ENCODE peak calls at places on chromosomes 13 and 19, in eight cellular contexts. U is neuronal stem cell, C is choroid plexus epithelial cell, V is uterus, Z is mesendoderm, K is foreskin fibroblast, B is tibial nerve, X is fibroblast of mammary gland. E is an unnamed sample.

GRCh38 chr13:93689333-93689732 is 462.7 kb downstream of the GPC6 start:
- DNase-seq in U (no peak), C (no peak), V (no peak), Z (peak; percentile 19), K (peak; percentile 41), B (no peak), X (no peak), E (no peak)

GRCh38 chr19:44653977-44654784 is 10.5 kb downstream of the PVR start:
- DNase-seq in U (peak; percentile 23), C (peak; percentile 63), V (peak; percentile 40), Z (peak; percentile 76), K (peak; percentile 63), B (peak; percentile 68), X (peak; percentile 41), E (peak; percentile 63)

GRCh38 chr19:10915511-10916091 is 12.8 kb downstream of the YIPF2 start:
- DNase-seq in U (no peak), C (peak; percentile 71), V (no peak), Z (no peak), K (peak; percentile 99), B (peak; percentile 25), X (peak; percentile 96), E (no peak)

GRCh38 chr13:21434588-21434987 is 24.5 kb downstream of the ZDHHC20 start:
- DNase-seq in U (no peak), C (peak; percentile 9), V (no peak), Z (no peak), K (no peak), B (no peak), X (peak; percentile 3), E (no peak)

GRCh38 chr13:20713751-20714150 is 10.3 kb downstream of the IL17D start:
- DNase-seq in U (no peak), C (peak; percentile 17), V (no peak), Z (no peak), K (peak; percentile 69), B (no peak), X (peak; percentile 70), E (no peak)

GRCh38 chr19:9075064-9075964 is 11.5 kb upstream of the OR1M1 start:
- DNase-seq in U (peak; percentile 40), C (peak; percentile 98), V (peak; percentile 89), Z (peak; percentile 95), K (peak; percentile 83), B (peak; percentile 59), X (peak; percentile 89), E (peak; percentile 63)

GRCh38 chr19:43780706-43781525 is at the start of gene KCNN4:
- DNase-seq in U (no peak), C (peak; percentile 43), V (no peak), Z (no peak), K (peak; percentile 68), B (no peak), X (peak; percentile 87), E (peak; percentile 56)

GRCh38 chr13:37306778-37307544 is 201.5 kb upstream of the CSNK1A1L start:
- DNase-seq in U (no peak), C (peak; percentile 95), V (no peak), Z (no peak), K (peak; percentile 95), B (no peak), X (peak; percentile 97), E (no peak)

GRCh38 chr13:75691183-75691582 is 55.1 kb downstream of the LMO7 start:
- DNase-seq in U (no peak), C (no peak), V (no peak), Z (no peak), K (no peak), B (no peak), X (peak; percentile 71), E (no peak)

GRCh38 chr13:102033719-102034446 is 368.0 kb downstream of the FGF14 start:
- DNase-seq in U (peak; percentile 14), C (no peak), V (no peak), Z (no peak), K (no peak), B (no peak), X (no peak), E (no peak)

GRCh38 chr13:72284791-72285190 is 417.8 kb upstream of the DACH1 start:
- DNase-seq in U (no peak), C (no peak), V (no peak), Z (no peak), K (no peak), B (no peak), X (no peak), E (no peak)

GRCh38 chr13:30581582-30581981 is 36.1 kb upstream of the USPL1 start:
- DNase-seq in U (no peak), C (peak; percentile 65), V (no peak), Z (peak; percentile 42), K (peak; percentile 42), B (no peak), X (peak; percentile 37), E (peak; percentile 49)

GRCh38 chr19:56314018-56314583 is 538 bp downstream of the ZSCAN5A start:
- DNase-seq in U (no peak), C (peak; percentile 47), V (no peak), Z (peak; percentile 83), K (no peak), B (peak; percentile 9), X (no peak), E (peak; percentile 52)

GRCh38 chr13:26037302-26037701 is 14.5 kb downstream of the SHISA2 start:
- DNase-seq in U (peak; percentile 39), C (peak; percentile 48), V (no peak), Z (peak; percentile 84), K (no peak), B (no peak), X (no peak), E (peak; percentile 80)

GRCh38 chr19:43806848-43807247 is 4.6 kb upstream of the LYPD5 start:
- DNase-seq in U (no peak), C (no peak), V (no peak), Z (no peak), K (no peak), B (no peak), X (no peak), E (no peak)

DNA sequence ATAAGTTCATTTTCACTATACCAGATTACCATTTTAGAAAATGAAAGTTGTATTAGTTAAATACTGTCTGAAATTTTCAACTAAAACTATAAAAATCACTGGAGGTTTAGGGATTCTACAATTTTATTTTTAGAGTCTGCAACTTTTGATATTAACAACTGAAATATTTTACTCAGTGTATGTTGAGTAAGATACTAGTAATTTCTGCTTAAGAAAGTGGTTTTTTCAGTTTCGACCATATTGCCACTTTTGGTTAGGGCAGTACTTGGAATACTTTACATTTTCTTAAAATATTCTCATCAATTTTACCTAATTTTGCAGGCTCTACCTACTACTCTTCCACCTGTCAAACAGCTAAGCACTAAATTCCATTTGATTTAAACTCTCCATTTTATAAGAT is 59.6 kb downstream of the KCNRG start:
- DNase-seq in U (no peak), C (no peak), V (no peak), Z (no peak), K (no peak), B (no peak), X (no peak), E (no peak)
- H3K4me3 ChIP-seq in U (no peak overlapping the region), C (no peak overlapping the region), V (no peak overlapping the region), Z (no peak overlapping the region), K (no peak overlapping the region), B (no peak overlapping the region), X (no peak overlapping the region), E (no peak overlapping the region)

DNA sequence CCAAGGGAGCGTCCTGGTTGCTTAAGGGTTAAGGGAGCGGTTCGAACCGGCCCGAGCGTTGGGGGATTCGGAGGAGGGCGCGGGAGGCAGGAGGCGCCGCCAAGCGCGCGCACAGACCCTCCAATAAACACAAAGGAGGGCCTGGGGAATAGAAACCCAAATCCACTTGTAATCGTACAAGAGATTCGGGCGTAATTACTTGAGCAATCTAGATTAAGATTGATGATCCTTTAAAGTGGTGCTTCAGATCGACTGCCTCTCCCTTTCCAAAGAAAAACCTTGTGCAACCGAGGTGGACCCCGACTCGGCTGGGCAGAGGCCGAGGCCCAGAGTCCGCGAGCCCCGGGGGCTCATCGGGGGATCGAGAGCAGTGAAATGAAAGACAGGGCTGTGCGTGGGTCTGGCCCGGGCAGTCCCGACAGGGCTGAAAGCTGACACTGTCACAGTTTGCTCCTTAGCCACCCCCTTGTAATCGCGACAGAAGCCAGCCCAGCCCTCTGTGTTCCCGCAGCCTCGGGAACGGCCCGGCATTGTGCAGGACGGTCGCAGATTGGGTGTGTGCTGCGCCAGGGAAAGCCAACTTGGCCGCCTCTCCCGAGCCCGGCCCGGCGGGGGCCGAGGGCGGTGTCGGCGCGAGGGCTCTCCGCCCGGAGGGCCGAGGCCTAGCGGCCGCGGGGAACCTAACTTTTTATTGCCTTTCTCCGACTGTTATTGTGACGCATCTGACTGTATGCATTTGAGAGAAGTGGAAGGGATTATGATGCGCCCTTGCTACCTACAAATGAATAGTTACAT is 5.6 kb downstream of the MAB21L1 start:
- DNase-seq in U (peak; percentile 71), C (peak; percentile 41), V (peak; percentile 49), Z (peak; percentile 85), K (peak; percentile 87), B (peak; percentile 34), X (peak; percentile 82), E (peak; percentile 81)
- H3K4me3 ChIP-seq in U (peak overlapping the region; percentile 58), C (peak overlapping the region; percentile 55), V (peak overlapping the region; percentile 45), Z (peak overlapping the region; percentile 33), K (peak overlapping the region; percentile 81), B (peak overlapping the region; percentile 75), X (peak overlapping the region; percentile 87), E (peak overlapping the region; percentile 58)

DNA sequence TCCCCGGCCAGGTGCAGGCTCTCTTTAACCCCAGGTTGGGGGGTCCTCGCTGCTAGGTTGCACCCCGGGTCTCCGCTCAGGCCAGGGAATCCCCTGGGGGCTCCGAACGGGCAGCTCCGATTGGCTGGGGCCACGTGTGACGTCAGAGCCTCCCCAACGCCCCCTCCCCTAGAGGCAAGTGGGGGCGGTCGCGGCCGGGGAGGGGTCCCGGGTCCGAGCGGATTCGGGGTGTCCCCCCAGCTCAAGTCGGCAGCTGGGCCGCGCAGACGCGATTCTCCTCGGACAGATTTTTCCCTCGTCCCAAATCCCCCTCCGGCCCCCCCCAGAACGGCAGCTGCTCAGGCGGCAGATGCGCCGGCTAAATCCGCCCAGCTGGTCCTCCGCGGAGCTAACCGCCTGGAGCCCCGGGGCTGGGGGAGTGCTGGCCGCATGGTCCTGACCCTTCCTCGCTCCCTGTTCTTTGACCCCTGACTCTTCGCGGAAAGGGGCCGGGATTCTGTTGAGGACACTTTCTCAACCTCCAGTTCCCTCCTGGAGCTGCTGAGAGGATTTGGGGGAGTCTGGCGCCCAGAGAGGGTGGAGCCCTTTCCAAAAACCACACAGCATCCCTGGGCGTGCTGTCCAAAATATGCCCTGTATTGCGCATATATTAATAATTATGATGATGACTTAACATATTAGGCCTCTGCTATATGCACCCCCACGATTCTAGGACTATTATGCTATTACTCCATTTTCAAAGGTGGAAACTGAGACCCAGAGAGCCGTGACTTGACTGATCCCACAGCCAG is 25.4 kb upstream of the SEMA6B start:
- DNase-seq in U (no peak), C (no peak), V (no peak), Z (peak; percentile 50), K (peak; percentile 27), B (no peak), X (no peak), E (peak; percentile 94)
- H3K4me3 ChIP-seq in U (peak overlapping the region; percentile 47), C (peak overlapping the region; percentile 53), V (peak overlapping the region; percentile 1), Z (peak overlapping the region; percentile 37), K (peak overlapping the region; percentile 53), B (peak overlapping the region; percentile 44), X (no peak overlapping the region), E (peak overlapping the region; percentile 74)

DNA sequence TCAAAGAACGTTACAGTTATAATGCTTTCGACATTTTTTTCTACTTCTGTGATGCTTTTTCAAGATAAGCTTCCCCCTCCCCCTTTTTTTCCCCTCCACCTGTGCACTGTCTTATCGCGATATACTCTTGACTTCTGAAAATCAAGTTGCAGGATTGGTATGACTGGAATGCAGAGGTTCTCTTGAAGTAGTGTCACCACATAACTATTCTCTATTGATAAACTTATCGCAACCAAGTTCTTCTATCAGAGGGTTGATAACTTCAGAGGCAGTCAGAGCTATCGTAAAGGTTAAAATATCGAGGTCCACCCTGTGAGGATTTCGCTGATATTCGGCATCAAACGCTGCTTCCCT is 819 bp downstream of the EID2 start:
- DNase-seq in U (no peak), C (no peak), V (no peak), Z (peak; percentile 93), K (no peak), B (no peak), X (peak; percentile 21), E (peak; percentile 60)
- H3K4me3 ChIP-seq in U (peak overlapping the region; percentile 73), C (peak overlapping the region; percentile 98), V (peak overlapping the region; percentile 99), Z (peak overlapping the region; percentile 85), K (peak overlapping the region; percentile 93), B (peak overlapping the region; percentile 78), X (peak overlapping the region; percentile 84), E (peak overlapping the region; percentile 88)

E was measured in H7.